ENCODE peak calls at places on chromosome X, in seven cellular contexts. O is endodermal cell, D is pancreas, V is cardiac muscle cell, P is brain microvascular endothelial cell, Q is psoas muscle, T is Peyer's patch. J is an unnamed sample.

GRCh38 chrX:9019151-9019550 is 14.8 kb downstream of the FAM9B start:
- DNase-seq in O (no peak), D (no peak), V (no peak), P (no peak), Q (no peak), T (no peak), J (no peak)

GRCh38 chrX:41164469-41164868 is 79.2 kb downstream of the USP9X start:
- DNase-seq in O (no peak), D (no peak), V (no peak), P (no peak), Q (no peak), T (no peak), J (no peak)

GRCh38 chrX:13694983-13695382 is 6.1 kb downstream of the RAB9A start:
- DNase-seq in O (no peak), D (no peak), V (no peak), P (no peak), Q (no peak), T (no peak), J (no peak)

GRCh38 chrX:50579955-50580354 is 109.3 kb upstream of the DGKK start:
- DNase-seq in O (peak; percentile 74), D (no peak), V (peak; percentile 69), P (peak; percentile 48), Q (no peak), T (no peak), J (peak; percentile 14)

GRCh38 chrX:47749185-47749967 is 87.3 kb upstream of the ZNF81 start:
- DNase-seq in O (no peak), D (no peak), V (peak; percentile 25), P (peak; percentile 72), Q (no peak), T (no peak), J (no peak)

GRCh38 chrX:65723706-65724105 is 56.3 kb downstream of the MSN start:
- DNase-seq in O (no peak), D (no peak), V (peak; percentile 18), P (peak; percentile 14), Q (no peak), T (no peak), J (peak; percentile 65)

GRCh38 chrX:129041319-129041718 is 482.0 kb downstream of the SMARCA1 start:
- DNase-seq in O (no peak), D (peak; percentile 54), V (no peak), P (no peak), Q (no peak), T (no peak), J (no peak)

GRCh38 chrX:72045141-72045540 is 86.6 kb downstream of the RTL5 start:
- DNase-seq in O (peak; percentile 58), D (no peak), V (no peak), P (no peak), Q (no peak), T (no peak), J (no peak)

GRCh38 chrX:27336466-27337091 is 126.6 kb downstream of the PPP4R3C start:
- DNase-seq in O (peak; percentile 82), D (no peak), V (peak; percentile 19), P (peak; percentile 15), Q (no peak), T (no peak), J (no peak)

GRCh38 chrX:123173833-123174232 is 10.2 kb upstream of the GRIA3 start:
- DNase-seq in O (no peak), D (no peak), V (no peak), P (no peak), Q (no peak), T (no peak), J (no peak)

GRCh38 chrX:130772313-130773140 is 130.5 kb downstream of the ENOX2 start:
- DNase-seq in O (no peak), D (no peak), V (peak; percentile 25), P (peak; percentile 63), Q (no peak), T (no peak), J (no peak)

GRCh38 chrX:110944323-110944761 is 148.7 kb upstream of the CHRDL1 start:
- DNase-seq in O (peak; percentile 82), D (peak; percentile 58), V (no peak), P (no peak), Q (peak; percentile 50), T (no peak), J (no peak)

GRCh38 chrX:146854281-146854680 is 39.7 kb upstream of the CXorf51A start:
- DNase-seq in O (no peak), D (no peak), V (no peak), P (no peak), Q (no peak), T (no peak), J (no peak)

GRCh38 chrX:141405878-141406492 is 163.7 kb upstream of the SPANXC start:
- DNase-seq in O (no peak), D (no peak), V (peak; percentile 71), P (peak; percentile 15), Q (no peak), T (no peak), J (no peak)

GRCh38 chrX:97740886-97741285 is 857.2 kb downstream of the RPA4 start:
- DNase-seq in O (no peak), D (no peak), V (no peak), P (no peak), Q (no peak), T (no peak), J (no peak)

GRCh38 chrX:66020578-66021406 is 19.1 kb downstream of the VSIG4 start:
- DNase-seq in O (no peak), D (no peak), V (no peak), P (no peak), Q (no peak), T (no peak), J (no peak)

GRCh38 chrX:14564058-14564457 is 34.7 kb downstream of the GLRA2 start:
- DNase-seq in O (no peak), D (no peak), V (no peak), P (no peak), Q (no peak), T (no peak), J (no peak)

GRCh38 chrX:150525061-150525919 is 43.1 kb upstream of the MTM1 start:
- DNase-seq in O (no peak), D (peak; percentile 89), V (no peak), P (no peak), Q (peak; percentile 72), T (no peak), J (no peak)

GRCh38 chrX:41541381-41541780 is 94.2 kb downstream of the NYX start:
- DNase-seq in O (no peak), D (no peak), V (no peak), P (no peak), Q (no peak), T (no peak), J (no peak)

GRCh38 chrX:13891367-13892146 is 74.7 kb upstream of the GPM6B start:
- DNase-seq in O (no peak), D (no peak), V (no peak), P (no peak), Q (no peak), T (no peak), J (no peak)

GRCh38 chrX:65406532-65406931 is 128.1 kb downstream of the LAS1L start:
- DNase-seq in O (no peak), D (no peak), V (no peak), P (no peak), Q (no peak), T (peak; percentile 42), J (no peak)

DNA sequence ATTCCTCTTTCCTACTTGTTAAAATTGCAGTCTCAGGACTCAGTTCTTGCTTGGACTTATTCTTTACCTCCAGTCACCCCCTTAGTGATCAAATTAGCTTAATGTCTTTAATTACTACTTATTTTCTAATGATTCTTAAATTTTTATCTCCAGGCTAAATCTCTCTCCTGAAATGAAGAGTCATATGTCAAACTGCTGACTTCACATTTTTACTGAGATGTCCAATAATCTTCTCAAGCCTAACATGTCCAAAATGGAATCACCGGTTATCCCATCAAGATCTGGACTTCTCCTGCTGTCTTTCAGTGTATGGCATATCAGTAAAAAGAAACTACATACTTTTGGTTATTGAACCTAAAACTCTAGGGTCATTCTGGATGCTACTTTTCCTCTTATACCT is 332.3 kb upstream of the HTR2C start:
- DNase-seq in O (no peak), D (no peak), V (no peak), P (no peak), Q (no peak), T (no peak), J (no peak)
- H3K36me3 ChIP-seq in O (no peaks in the 10 kb centered on the region), D (no peaks in the 10 kb centered on the region), V (no peaks in the 10 kb centered on the region), P (no peaks in the 10 kb centered on the region), Q (no peaks in the 10 kb centered on the region), T (no peaks in the 10 kb centered on the region), J (no peaks in the 10 kb centered on the region)

GRCh38 chrX:139823806-139824205 is 109.0 kb downstream of the ATP11C start:
- DNase-seq in O (no peak), D (no peak), V (peak; percentile 8), P (peak; percentile 31), Q (no peak), T (no peak), J (no peak)
- H3K4me3 ChIP-seq in O (no peak overlapping the region), D (no peak overlapping the region), V (no peak overlapping the region), P (no peak overlapping the region), Q (no peak overlapping the region), T (no peak overlapping the region), J (no peak overlapping the region)

GRCh38 chrX:6026980-6027379 is 201.7 kb downstream of the NLGN4X start:
- DNase-seq in O (no peak), D (no peak), V (no peak), P (no peak), Q (no peak), T (no peak), J (no peak)

GRCh38 chrX:6024204-6024603 is 204.5 kb downstream of the NLGN4X start:
- DNase-seq in O (no peak), D (no peak), V (no peak), P (no peak), Q (no peak), T (no peak), J (no peak)

GRCh38 chrX:6026484-6026883 is 202.2 kb downstream of the NLGN4X start:
- DNase-seq in O (no peak), D (no peak), V (no peak), P (no peak), Q (no peak), T (no peak), J (no peak)

DNA sequence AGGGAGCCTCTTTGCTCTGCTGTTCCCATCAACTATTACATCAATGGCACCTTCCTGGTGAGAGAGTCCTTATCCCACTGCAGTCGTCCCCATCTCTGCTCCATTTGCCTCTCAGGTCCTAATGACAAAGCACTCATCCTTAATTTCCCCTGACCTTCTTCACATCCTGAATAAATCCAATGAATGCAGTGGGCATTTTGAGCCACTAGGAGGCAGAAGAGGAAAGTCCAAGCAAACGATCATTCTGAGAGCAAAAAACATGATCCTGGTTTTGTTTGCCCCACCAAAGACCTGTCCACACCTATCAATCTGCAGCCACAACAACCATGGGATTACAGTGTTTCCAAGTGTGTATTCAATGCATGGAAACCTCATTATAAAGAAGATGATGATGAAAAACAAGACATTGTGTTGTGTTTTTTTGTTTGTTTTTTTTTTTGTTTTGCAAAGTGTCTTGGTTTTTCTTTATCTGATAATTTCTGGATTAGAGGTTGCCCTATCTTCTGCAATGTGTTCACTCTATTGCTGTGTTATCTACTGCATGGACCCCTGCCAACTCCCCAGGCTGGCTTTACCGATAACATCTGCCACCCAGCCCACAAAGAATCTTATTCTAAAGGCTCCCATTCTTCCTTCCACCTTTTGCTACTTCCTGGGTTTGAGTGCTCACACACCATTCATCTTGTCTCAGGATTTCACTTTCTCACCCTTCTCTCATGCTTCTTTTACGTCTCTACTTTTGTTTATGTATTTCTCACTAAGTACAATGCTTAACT is 207.2 kb downstream of the NLGN4X start:
- DNase-seq in O (peak; percentile 84), D (no peak), V (peak; percentile 2), P (peak; percentile 25), Q (no peak), T (no peak), J (peak; percentile 3)
- TF ChIP-seq CTCF in O (peak; percentile 95), D (peak; percentile 67), V (peak; percentile 37), P (peak; percentile 71), Q (no peak), T (peak; percentile 50), J (peak; percentile 80)

GRCh38 chrX:70353524-70353923 is 63.6 kb downstream of the KIF4A start:
- DNase-seq in O (no peak), D (no peak), V (no peak), P (no peak), Q (no peak), T (no peak), J (no peak)
- H3K36me3 ChIP-seq in O (peaks cover 36% of the 10 kb centered on the region), D (no peaks in the 10 kb centered on the region), V (no peaks in the 10 kb centered on the region), P (no peaks in the 10 kb centered on the region), Q (no peaks in the 10 kb centered on the region), T (no peaks in the 10 kb centered on the region), J (no peaks in the 10 kb centered on the region)

J was measured in GM06990.